ENCODE peak calls at places on chromosome 2, in ten cellular contexts. R is ACHN; T is stimulated activated CD8-positive, alpha-beta memory T cell treated with anti-CD3 and anti-CD28 coated beads, Interleukin-7, amount 100 ng/mL, for 1 hour; D is left cardiac atrium; O is bronchial epithelial cell; E is T-helper 9 cell; M is foreskin melanocyte; C is NCI-H1417; Z is fibroblast of pulmonary artery; S is posterior vena cava. L is an unnamed sample.

GRCh38 chr2:239753537-239753936 is 271.6 kb downstream of the NDUFA10 start:
- DNase-seq in S (no peak), E (no peak), O (no peak), C (no peak), T (no peak), M (no peak), D (no peak), R (no peak), Z (no peak), L (peak)

GRCh38 chr2:241410739-241411176 is 54.7 kb downstream of the FARP2 start:
- DNase-seq in S (no peak), Z (peak), M (peak), C (no peak), O (peak), R (no peak), D (no peak), E (no peak), T (no peak), L (no peak)

GRCh38 chr2:233643128-233643527 is 6.9 kb downstream of the UGT1A10 start:
- DNase-seq in C (no peak), D (no peak), M (no peak), T (no peak), S (no peak), E (no peak), Z (peak), O (peak), R (peak), L (no peak)

GRCh38 chr2:98505311-98505808 is 60.7 kb downstream of the INPP4A start:
- DNase-seq in O (no peak), C (no peak), S (peak), Z (no peak), E (no peak), M (no peak), R (no peak), T (no peak), D (no peak), L (peak)

GRCh38 chr2:953408-953807 is 2.8 kb downstream of the SNTG2 start:
- DNase-seq in E (no peak), S (no peak), Z (no peak), O (no peak), M (no peak), R (no peak), D (no peak), T (no peak), C (no peak), L (no peak)

GRCh38 chr2:122528958-122529670 is 773.7 kb downstream of the TSN start:
- DNase-seq in S (no peak), C (no peak), E (no peak), M (no peak), Z (no peak), T (no peak), D (no peak), O (peak), R (no peak), L (no peak)

GRCh38 chr2:54240515-54241219 is 15.4 kb downstream of the TSPYL6 start:
- DNase-seq in M (no peak), E (no peak), Z (peak), D (peak), T (no peak), S (peak), C (no peak), R (no peak), O (no peak), L (no peak)

GRCh38 chr2:198483046-198483445 is 678.7 kb downstream of the PLCL1 start:
- DNase-seq in C (no peak), O (no peak), S (no peak), D (no peak), Z (no peak), R (no peak), E (no peak), T (no peak), M (no peak), L (no peak)

GRCh38 chr2:44526352-44526751 is 164.6 kb downstream of the CAMKMT start:
- DNase-seq in D (no peak), Z (no peak), O (no peak), E (no peak), R (no peak), T (no peak), C (no peak), S (no peak), M (no peak), L (no peak)

GRCh38 chr2:10614940-10615339 is 74.8 kb downstream of the NOL10 start:
- DNase-seq in C (no peak), M (peak), Z (no peak), O (peak), R (no peak), D (no peak), S (no peak), E (no peak), T (no peak), L (no peak)

GRCh38 chr2:190530211-190530639 is 4.3 kb downstream of the NEMP2 start:
- DNase-seq in Z (peak), E (no peak), R (no peak), O (no peak), M (peak), D (no peak), S (no peak), C (no peak), T (no peak), L (no peak)

GRCh38 chr2:171407030-171407707 is 26.6 kb downstream of the METTL8 start:
- DNase-seq in E (no peak), O (no peak), T (no peak), C (no peak), D (no peak), Z (no peak), S (no peak), M (no peak), R (no peak), L (no peak)